ENCODE peak calls at places on chromosomes 16 and 17, in nine cellular contexts. E is cardiac fibroblast; A is NT2/D1; C is naive B cell; R is HFFc6; H is Kasumi-1; O is kidney epithelial cell; Z is effector memory CD8-positive, alpha-beta T cell; B is NCI-H1092. K is an unnamed sample.

GRCh38 chr17:45393477-45393876 is 39.2 kb downstream of the ARHGAP27 start:
- DNase-seq in A (no peak), B (no peak), H (no peak), R (no peak), C (no peak), O (no peak), E (no peak), Z (no peak), K (no peak)

GRCh38 chr17:1241904-1242303 is 28.3 kb upstream of the BHLHA9 start:
- DNase-seq in Z (no peak), A (no peak), B (peak), O (no peak), E (peak), H (no peak), C (no peak), R (no peak), K (peak)

GRCh38 chr17:3951003-3951402 is 13.2 kb downstream of the ATP2A3 start:
- DNase-seq in O (no peak), H (no peak), Z (no peak), B (no peak), E (no peak), C (no peak), A (no peak), R (no peak), K (no peak)

GRCh38 chr17:40319651-40320550 is 10.9 kb downstream of the RARA start:
- DNase-seq in Z (peak), E (no peak), C (peak), B (no peak), R (no peak), O (no peak), A (no peak), H (no peak), K (no peak)

GRCh38 chr17:69093279-69093789 is 32.6 kb upstream of the ABCA9 start:
- DNase-seq in C (peak), E (peak), R (no peak), Z (no peak), B (no peak), O (no peak), H (no peak), A (no peak), K (no peak)

GRCh38 chr16:76940251-76940650 is 250.7 kb upstream of the MON1B start:
- DNase-seq in B (no peak), Z (no peak), O (peak), R (no peak), E (no peak), C (no peak), H (no peak), A (no peak), K (no peak)

GRCh38 chr17:81020443-81020766 is 14.5 kb upstream of the BAIAP2 start:
- DNase-seq in B (no peak), A (no peak), E (no peak), H (no peak), R (no peak), O (no peak), Z (no peak), C (no peak), K (no peak)

GRCh38 chr17:33929181-33929724 is 325.8 kb upstream of the CCL2 start:
- DNase-seq in C (no peak), A (peak), Z (no peak), B (no peak), H (no peak), E (no peak), R (no peak), O (no peak), K (no peak)

GRCh38 chr17:8964801-8965393 is 610 bp downstream of the PIK3R5 start:
- DNase-seq in O (no peak), B (no peak), H (peak), Z (peak), C (peak), R (no peak), A (no peak), E (no peak), K (no peak)

GRCh38 chr17:69853533-69854262 is 221.3 kb upstream of the KCNJ16 start:
- DNase-seq in H (no peak), E (peak), A (no peak), Z (no peak), B (no peak), R (no peak), C (no peak), O (no peak), K (no peak)

GRCh38 chr16:4865231-4865860 is 18.1 kb downstream of the UBN1 start:
- DNase-seq in Z (no peak), A (no peak), H (no peak), E (no peak), C (no peak), O (no peak), B (no peak), R (no peak), K (no peak)

GRCh38 chr16:1613240-1613639 is 1.1 kb downstream of the CRAMP1 start:
- DNase-seq in R (no peak), C (peak), E (no peak), B (no peak), H (no peak), Z (no peak), A (no peak), O (no peak), K (no peak)

GRCh38 chr17:66712453-66712852 is 122.5 kb upstream of the CACNG5 start:
- DNase-seq in Z (no peak), A (no peak), C (no peak), H (no peak), B (no peak), E (no peak), O (no peak), R (no peak), K (no peak)